ENCODE peak calls at places on chromosomes 2 and 18, in six cellular contexts. S is K562, T is H1, N is GM12878, R is GM12892, X is HepG2. A is an unnamed sample.
A peak's percentile ranks its signal among the peaks of the same experiment; 100 is the strongest.

GRCh38 chr2:10901160-10901559 is 10.6 kb upstream of the KCNF1 start:
- DNase-seq in N (no peak), X (no peak), T (no peak), R (no peak), S (no peak), A (no peak)

GRCh38 chr2:288743-289361 is 961 bp upstream of the ALKAL2 start:
- DNase-seq in S (no peak), N (no peak), T (no peak), R (no peak), X (no peak), A (no peak)

GRCh38 chr2:26477911-26478253 is at the start of gene OTOF:
- DNase-seq in X (no peak), T (no peak), S (no peak), R (no peak), N (no peak), A (no peak)

GRCh38 chr2:39469807-39470206 is 32.7 kb upstream of the MAP4K3 start:
- DNase-seq in S (no peak), N (no peak), R (peak; percentile 28), T (no peak), X (peak; percentile 88), A (no peak)

GRCh38 chr2:137229834-137230233 is 464.5 kb downstream of the THSD7B start:
- DNase-seq in S (no peak), N (no peak), R (no peak), X (no peak), T (no peak), A (no peak)

GRCh38 chr2:11925295-11925694 is 178.9 kb downstream of the LPIN1 start:
- DNase-seq in S (no peak), N (no peak), T (no peak), R (no peak), X (peak; percentile 39), A (no peak)

GRCh38 chr2:219625179-219625578 is 2.3 kb upstream of the SLC4A3 start:
- DNase-seq in R (no peak), T (no peak), S (no peak), X (no peak), N (no peak), A (no peak)

GRCh38 chr2:238581126-238581525 is 154.4 kb downstream of the ASB1 start:
- DNase-seq in N (no peak), R (no peak), S (no peak), X (no peak), T (no peak), A (no peak)

GRCh38 chr18:31656754-31657153 is 27.6 kb downstream of the B4GALT6 start:
- DNase-seq in R (no peak), X (no peak), T (no peak), S (no peak), N (no peak), A (no peak)

GRCh38 chr2:237432484-237433092 is 18.6 kb upstream of the COL6A3 start:
- DNase-seq in X (no peak), T (no peak), R (no peak), S (no peak), N (no peak), A (no peak)

GRCh38 chr2:215605214-215605613 is 169.3 kb upstream of the FN1 start:
- DNase-seq in T (no peak), R (no peak), N (no peak), X (no peak), S (no peak), A (no peak)

GRCh38 chr2:138572318-138572717 is 70.7 kb downstream of the SPOPL start:
- DNase-seq in S (no peak), T (no peak), N (no peak), X (no peak), R (no peak), A (no peak)

GRCh38 chr2:147628971-147629421 is 215.8 kb upstream of the ACVR2A start:
- DNase-seq in T (no peak), X (no peak), S (no peak), N (no peak), R (no peak), A (no peak)
- TF ChIP-seq TAF1 in T (no peak), X (no peak), S (no peak), N (no peak), R (no peak), A (no peak)

DNA sequence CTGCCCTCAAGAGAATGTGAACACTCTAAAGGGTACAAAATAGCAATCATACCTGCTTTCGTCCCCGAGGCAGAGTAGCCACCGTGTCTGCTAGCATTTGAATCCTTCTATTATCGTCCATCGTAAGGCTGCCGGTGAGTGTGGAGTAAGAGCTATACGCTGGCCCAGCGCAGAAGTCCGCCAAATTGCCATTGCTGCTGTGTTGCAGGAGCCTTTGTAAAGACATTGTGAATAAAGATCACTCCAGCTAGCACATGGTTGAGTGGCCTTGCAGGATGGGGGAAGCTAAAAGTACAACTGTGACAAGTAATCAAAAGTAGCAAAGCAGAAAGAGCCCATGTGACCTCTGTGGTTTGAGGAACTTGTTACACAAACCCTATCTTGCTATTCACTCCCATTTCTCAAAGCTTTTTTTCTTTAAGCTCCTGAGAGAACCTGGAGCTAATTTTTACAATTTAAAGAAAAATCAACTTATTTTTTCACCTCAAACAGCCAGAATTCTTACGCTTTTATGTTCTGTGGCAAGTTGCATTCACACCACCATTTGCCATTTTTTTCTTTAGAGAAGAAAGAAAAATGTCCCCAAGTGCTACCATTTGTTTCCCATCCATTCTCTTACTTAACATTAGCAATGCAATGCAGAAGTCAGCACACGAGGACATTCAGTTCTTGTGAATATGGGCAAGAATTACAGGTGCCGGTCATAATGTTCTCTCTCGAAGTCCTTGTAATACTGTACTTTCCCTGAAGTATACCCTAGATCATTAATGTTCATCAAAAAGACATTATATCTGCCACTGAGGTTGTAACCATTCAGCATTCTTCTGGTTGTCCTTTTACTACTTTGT is at the start of gene CYTIP:
- DNase-seq in X (no peak), T (no peak), S (no peak), R (no peak), N (peak; percentile 91), A (no peak)
- TF ChIP-seq POLR2A in X (no peak), T (no peak), S (no peak), R (peak; percentile 85), N (peak; percentile 89), A (peak; percentile 95)

DNA sequence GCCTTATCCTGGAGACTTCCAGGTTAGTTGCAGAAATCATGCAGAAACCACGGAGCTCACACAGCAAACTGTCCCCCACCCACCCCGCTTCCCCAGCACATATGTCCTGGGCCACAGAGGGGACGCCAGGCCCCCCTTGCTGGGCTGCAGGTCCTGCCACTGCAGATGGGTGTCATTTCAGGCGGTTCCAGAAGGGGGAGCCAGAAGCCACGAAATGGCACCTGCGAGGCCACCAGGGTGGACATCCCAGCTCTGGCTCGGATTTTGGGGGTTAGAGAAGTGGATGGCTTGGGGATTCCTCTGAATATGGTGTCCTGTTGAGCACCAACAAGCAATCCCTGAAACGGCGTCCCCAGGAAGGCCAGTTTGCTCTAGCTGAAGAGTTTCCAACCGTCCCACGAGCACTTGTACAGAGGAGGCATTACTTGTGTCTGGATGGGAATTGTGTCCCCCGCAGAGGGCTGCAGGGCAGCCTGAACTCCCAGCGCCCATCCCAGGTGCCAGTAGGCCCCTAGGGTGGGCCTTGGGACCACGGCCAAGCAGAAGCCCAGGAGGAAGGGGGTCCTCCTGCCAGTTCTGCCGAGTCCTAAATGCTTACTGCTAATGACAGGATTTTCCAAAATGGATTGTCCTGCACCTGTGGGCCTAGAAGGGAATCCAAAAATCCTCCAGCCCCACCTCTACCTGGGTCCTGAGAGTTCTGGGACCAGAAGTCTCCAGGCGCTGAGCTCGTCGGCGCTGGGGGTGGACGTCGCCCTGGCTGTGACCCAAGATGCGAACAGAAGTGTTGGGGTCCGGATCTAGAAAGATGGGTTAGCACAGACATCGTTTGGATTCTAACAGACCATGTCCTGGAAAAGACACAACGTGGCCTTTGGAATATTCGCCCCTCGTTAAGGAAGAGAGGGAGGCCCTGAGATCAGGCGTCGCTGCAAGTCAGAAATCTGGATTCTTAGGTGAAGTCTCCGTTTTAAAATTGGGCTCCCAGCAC is 14.6 kb upstream of the NFATC1 start:
- DNase-seq in T (peak; percentile 96), R (peak; percentile 83), S (peak; percentile 72), N (no peak), X (peak; percentile 22), A (peak; percentile 84)
- TF ChIP-seq TAF1 in T (no peak), R (no peak), S (no peak), N (no peak), X (no peak), A (no peak)

DNA sequence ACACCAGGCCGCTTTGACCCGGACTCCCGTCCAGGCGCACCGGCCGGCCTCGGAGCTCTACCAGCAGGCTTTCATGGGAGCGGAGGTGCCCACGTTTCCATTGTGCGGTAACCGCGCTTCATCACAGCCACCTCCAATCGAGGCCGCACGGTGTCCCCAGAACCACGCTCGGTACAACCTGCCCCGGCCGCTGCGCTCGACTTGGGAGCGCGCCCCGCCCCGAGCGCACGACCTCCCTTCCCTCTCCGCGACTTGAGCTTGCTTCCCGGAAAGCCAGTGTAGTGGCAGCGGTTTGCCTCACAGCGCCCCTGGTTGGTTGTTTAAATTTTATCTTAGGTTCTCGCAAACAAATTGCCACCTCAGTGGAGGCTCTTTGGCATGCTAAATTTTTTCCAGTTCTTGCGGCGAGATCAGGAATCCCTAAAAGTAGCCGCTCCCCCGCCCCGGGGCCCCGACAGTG is 329 bp upstream of the CYP1B1 start:
- DNase-seq in X (no peak), R (peak; percentile 55), T (peak; percentile 87), N (no peak), S (no peak), A (peak; percentile 56)
- TF ChIP-seq POLR2A in X (no peak), R (peak; percentile 67), T (no peak), N (peak; percentile 64), S (no peak), A (no peak)

DNA sequence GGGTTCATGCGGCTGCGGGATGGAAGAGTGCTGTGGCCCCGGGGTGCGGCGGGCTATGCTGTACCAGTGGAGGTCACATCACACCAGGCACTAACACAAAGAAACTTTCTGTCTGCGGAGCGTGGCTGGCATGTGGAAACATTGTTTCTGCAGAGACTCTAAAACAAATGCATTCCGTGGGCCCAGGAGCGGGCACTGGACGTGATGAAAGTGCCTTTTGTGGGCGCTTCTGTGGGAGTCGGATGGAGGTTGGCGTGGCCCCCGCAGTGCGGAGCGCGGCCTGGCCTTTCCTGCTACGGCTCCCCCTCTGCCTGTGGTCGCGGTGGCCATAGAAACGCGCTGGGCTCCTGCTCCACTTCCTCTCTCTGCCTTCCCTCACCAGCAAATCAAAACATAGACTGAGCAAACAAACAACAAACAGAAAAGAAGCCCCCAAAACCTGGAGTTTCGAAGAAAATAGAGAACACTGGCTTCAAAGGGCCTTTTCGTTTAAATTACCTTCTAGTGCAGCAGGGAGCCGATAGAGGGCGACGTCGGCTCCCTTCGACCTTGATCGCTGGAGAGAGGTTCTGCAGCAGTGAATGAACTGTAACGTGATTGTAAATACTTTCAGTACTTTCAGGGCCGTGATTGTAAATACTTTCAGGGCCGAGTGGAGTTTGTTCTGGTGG is 51.4 kb downstream of the KIF5C start:
- DNase-seq in T (peak; percentile 65), R (peak; percentile 50), X (peak; percentile 48), N (peak; percentile 9), S (peak; percentile 64), A (peak; percentile 39)
- TF ChIP-seq TAF1 in T (no peak), R (no peak), X (no peak), N (no peak), S (no peak), A (no peak)

GRCh38 chr18:32763306-32763705 is 9.5 kb downstream of the KLHL14 start:
- DNase-seq in X (no peak), S (no peak), T (no peak), R (no peak), N (no peak), A (no peak)

GRCh38 chr18:32761231-32761785 is 11.5 kb downstream of the KLHL14 start:
- DNase-seq in N (no peak), X (no peak), S (no peak), R (no peak), T (no peak), A (no peak)

GRCh38 chr18:32764611-32765244 is 8.1 kb downstream of the KLHL14 start:
- DNase-seq in S (no peak), R (no peak), N (no peak), T (no peak), X (no peak), A (no peak)

GRCh38 chr18:32759768-32760167 is 13.1 kb downstream of the KLHL14 start:
- DNase-seq in S (no peak), R (no peak), T (no peak), N (no peak), X (no peak), A (no peak)

GRCh38 chr18:32760391-32760790 is 12.4 kb downstream of the KLHL14 start:
- DNase-seq in T (no peak), R (no peak), S (no peak), N (peak; percentile 8), X (no peak), A (no peak)
- TF ChIP-seq POLR2A in T (no peak), R (no peak), S (no peak), N (no peak), X (no peak), A (no peak)